ENCODE peak calls at places on chromosome 21, in nine cellular contexts. L is mammary epithelial cell; Y is psoas muscle; V is sigmoid colon; X is H1; U is left ventricle myocardium inferior; D is HAP-1; A is upper lobe of right lung; C is CD8-positive, alpha-beta memory T cell. K is an unnamed sample.
A peak's percentile ranks its signal among the peaks of the same experiment; 100 is the strongest.

GRCh38 chr21:34553199-34553952 is 41.4 kb upstream of the KCNE1 start:
- DNase-seq in C (no peak), X (no peak), L (peak; percentile 75), V (no peak), D (no peak), Y (no peak), U (no peak), A (no peak), K (no peak)

GRCh38 chr21:14968821-14969220 is 96.0 kb downstream of the NRIP1 start:
- DNase-seq in D (no peak), A (no peak), U (no peak), Y (no peak), C (no peak), X (no peak), V (no peak), L (no peak), K (no peak)

GRCh38 chr21:16775056-16775455 is 737.8 kb upstream of the CXADR start:
- DNase-seq in A (no peak), X (no peak), D (no peak), C (no peak), L (no peak), Y (no peak), U (no peak), V (no peak), K (no peak)

GRCh38 chr21:32304998-32305397 is 6.3 kb downstream of the MRAP start:
- DNase-seq in L (no peak), D (no peak), C (no peak), Y (no peak), X (no peak), U (no peak), V (no peak), A (no peak), K (no peak)

GRCh38 chr21:45477176-45478114 is 64.8 kb downstream of the SLC19A1 start:
- DNase-seq in V (no peak), D (no peak), X (no peak), U (no peak), C (no peak), L (no peak), A (no peak), Y (no peak), K (no peak)

GRCh38 chr21:28959367-28960099 is 33.1 kb downstream of the LTN1 start:
- DNase-seq in A (no peak), L (peak; percentile 39), C (no peak), Y (no peak), X (no peak), U (no peak), D (no peak), V (no peak), K (no peak)

GRCh38 chr21:37628362-37628761 is 261.8 kb downstream of the DYRK1A start:
- DNase-seq in Y (no peak), V (no peak), L (no peak), D (no peak), C (no peak), A (no peak), X (no peak), U (no peak), K (no peak)

GRCh38 chr21:31732891-31733520 is 1.1 kb upstream of the SCAF4 start:
- DNase-seq in Y (no peak), C (peak; percentile 2), A (no peak), V (peak; percentile 66), D (peak; percentile 29), X (no peak), U (no peak), L (no peak), K (no peak)

GRCh38 chr21:31182231-31183129 is 144.2 kb upstream of the KRTAP19-8 start:
- DNase-seq in X (no peak), U (no peak), Y (no peak), C (peak; percentile 9), L (no peak), A (no peak), V (no peak), D (no peak), K (no peak)

GRCh38 chr21:37182222-37182621 is 84.9 kb downstream of the VPS26C start:
- DNase-seq in Y (no peak), C (no peak), L (no peak), D (no peak), X (no peak), V (no peak), U (no peak), A (no peak), K (no peak)

GRCh38 chr21:15552914-15553491 is 176.8 kb upstream of the USP25 start:
- DNase-seq in L (peak; percentile 38), U (no peak), X (no peak), C (no peak), D (no peak), V (no peak), Y (no peak), A (no peak), K (no peak)

GRCh38 chr21:17693801-17694200 is 81.1 kb upstream of the BTG3 start:
- DNase-seq in L (no peak), U (no peak), A (no peak), D (no peak), C (no peak), V (no peak), X (no peak), Y (no peak), K (no peak)

GRCh38 chr21:30340714-30341573 is 3.5 kb upstream of the KRTAP27-1 start:
- DNase-seq in X (no peak), L (peak; percentile 45), V (no peak), Y (peak; percentile 13), A (no peak), C (no peak), D (peak; percentile 10), U (no peak), K (no peak)

GRCh38 chr21:45514311-45515021 is 27.8 kb downstream of the SLC19A1 start:
- DNase-seq in Y (peak; percentile 8), C (no peak), L (no peak), U (peak; percentile 11), A (peak; percentile 62), V (peak; percentile 61), X (no peak), D (no peak), K (no peak)

GRCh38 chr21:46317710-46318463 is 5.8 kb downstream of the C21orf58 start:
- DNase-seq in X (no peak), L (no peak), U (peak; percentile 66), V (no peak), A (no peak), D (no peak), C (no peak), Y (no peak), K (no peak)

DNA sequence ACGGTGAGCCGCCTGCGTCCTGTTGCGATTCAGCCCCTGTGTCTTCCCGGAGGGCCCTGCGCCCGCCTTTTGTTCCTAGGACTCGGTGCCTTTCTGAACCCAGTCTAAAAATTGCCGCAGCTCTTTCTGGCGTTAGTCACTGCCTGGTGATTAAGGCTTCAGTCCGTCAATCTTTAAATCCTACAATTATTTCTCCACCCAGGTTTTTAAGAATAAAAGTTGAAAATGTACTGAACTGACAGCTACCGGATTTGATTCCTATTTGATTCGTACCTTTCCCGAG is 16.2 kb upstream of the PDXK start:
- DNase-seq in X (no peak), C (no peak), A (no peak), L (no peak), U (no peak), D (no peak), Y (no peak), V (no peak), K (no peak)
- H3K4me3 ChIP-seq in X (no peak overlapping the region), C (no peak overlapping the region), A (no peak overlapping the region), L (no peak overlapping the region), U (peak overlapping the region; percentile 49), D (no peak overlapping the region), Y (peak overlapping the region; percentile 11), V (no peak overlapping the region), K (no peak overlapping the region)

GRCh38 chr21:26085882-26086281 is 84.7 kb downstream of the APP start:
- DNase-seq in U (no peak), L (no peak), X (no peak), Y (no peak), V (no peak), A (no peak), D (no peak), C (no peak), K (no peak)

GRCh38 chr21:26080211-26080610 is 90.4 kb downstream of the APP start:
- DNase-seq in U (no peak), X (no peak), C (no peak), A (no peak), V (no peak), D (no peak), L (no peak), Y (no peak), K (no peak)

GRCh38 chr21:26079376-26079775 is 91.2 kb downstream of the APP start:
- DNase-seq in X (no peak), C (no peak), V (no peak), U (no peak), D (no peak), A (no peak), Y (no peak), L (no peak), K (no peak)

GRCh38 chr21:26085100-26085499 is 85.5 kb downstream of the APP start:
- DNase-seq in L (no peak), Y (no peak), X (no peak), V (no peak), A (no peak), D (no peak), C (no peak), U (no peak), K (no peak)

GRCh38 chr21:26082549-26082948 is 88.0 kb downstream of the APP start:
- DNase-seq in Y (no peak), D (no peak), A (no peak), V (no peak), C (no peak), L (no peak), U (no peak), X (no peak), K (no peak)
- H3K9me3 ChIP-seq in Y (no peaks in the 10 kb centered on the region), D (no peaks in the 10 kb centered on the region), A (no peaks in the 10 kb centered on the region), V (no peaks in the 10 kb centered on the region), C (no peaks in the 10 kb centered on the region), L (no peaks in the 10 kb centered on the region), U (no peaks in the 10 kb centered on the region), X (no peaks in the 10 kb centered on the region), K (no peaks in the 10 kb centered on the region)

DNA sequence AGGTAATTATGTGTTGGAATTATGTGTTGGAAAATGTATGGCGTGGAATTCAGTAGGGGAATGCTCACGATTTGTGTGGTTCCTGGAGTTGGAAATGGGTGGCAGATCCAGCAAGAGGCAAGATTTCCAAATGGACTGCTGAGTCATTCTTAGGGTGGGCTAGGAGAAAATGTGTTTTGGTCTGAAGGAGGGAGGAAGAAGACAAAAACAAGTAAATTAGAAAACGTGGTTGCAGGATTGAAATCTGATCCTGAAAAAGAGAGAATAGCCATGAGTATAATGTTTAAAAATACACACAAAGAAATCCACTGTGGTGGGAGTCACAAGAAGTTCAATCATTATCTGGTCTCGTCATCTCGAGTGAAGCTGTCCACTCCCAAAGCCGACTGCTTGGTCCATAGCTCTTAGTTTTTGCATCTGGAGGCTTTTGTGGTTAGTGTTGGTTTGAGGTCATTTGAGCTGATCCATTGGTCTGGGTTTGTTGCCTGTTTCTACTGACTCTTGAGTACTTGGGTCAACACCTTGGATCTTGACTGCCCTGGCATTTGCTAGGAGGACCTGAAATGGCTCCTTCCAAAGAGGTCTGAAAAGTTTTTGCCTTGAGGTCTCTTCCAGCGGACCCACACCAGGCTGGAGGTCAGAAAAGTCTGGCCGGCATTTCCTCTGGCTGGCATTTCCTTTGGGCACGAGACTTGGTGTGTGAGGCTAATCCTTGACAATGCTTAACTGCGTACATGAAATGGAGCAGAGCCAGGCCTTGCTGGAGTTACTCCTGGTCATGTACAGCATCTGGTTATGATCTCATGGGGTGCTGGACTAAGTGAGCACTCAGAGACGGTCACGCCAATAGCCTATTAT is 9.2 kb downstream of the MX2 start:
- DNase-seq in C (no peak), L (no peak), Y (no peak), X (no peak), V (peak; percentile 51), D (no peak), U (no peak), A (no peak), K (no peak)
- H3K4me1 ChIP-seq in C (peaks cover 46% of the 10 kb centered on the region), L (no peaks in the 10 kb centered on the region), Y (no peaks in the 10 kb centered on the region), X (peaks cover 3% of the 10 kb centered on the region), V (no peaks in the 10 kb centered on the region), D (no peaks in the 10 kb centered on the region), U (peaks cover 36% of the 10 kb centered on the region), A (no peaks in the 10 kb centered on the region), K (no peaks in the 10 kb centered on the region)

GRCh38 chr21:42747746-42748351 is 94.4 kb downstream of the PDE9A start:
- DNase-seq in U (no peak), C (no peak), V (peak; percentile 48), A (peak; percentile 44), X (no peak), D (no peak), Y (no peak), L (no peak), K (no peak)
- H3K4me3 ChIP-seq in U (no peak overlapping the region), C (peak overlapping the region; percentile 50), V (no peak overlapping the region), A (no peak overlapping the region), X (no peak overlapping the region), D (no peak overlapping the region), Y (no peak overlapping the region), L (no peak overlapping the region), K (no peak overlapping the region)

K was measured in iPS DF 6.9.